ENCODE peak calls at places on chromosomes 12 and 14, in four cellular contexts. F, B, A and Y are unnamed samples.
A peak's percentile ranks its signal among the peaks of the same experiment; 100 is the strongest.

GRCh38 chr12:11765421-11765816 is 115.9 kb downstream of the ETV6 start:
- ATAC-seq in F (no peak), B (no peak), A (no peak), Y (no peak)

GRCh38 chr12:28021704-28022103 is 49.2 kb upstream of the PTHLH start:
- ATAC-seq in F (no peak), B (no peak), A (no peak), Y (no peak)

GRCh38 chr14:20400589-20400964 is 12.7 kb downstream of the TEP1 start:
- ATAC-seq in F (no peak), B (no peak), A (no peak), Y (no peak)

GRCh38 chr14:89549381-89550102 is 132.5 kb upstream of the FOXN3 start:
- ATAC-seq in F (no peak), B (no peak), A (no peak), Y (no peak)

GRCh38 chr12:84136862-84137367 is 775.7 kb downstream of the SLC6A15 start:
- ATAC-seq in F (no peak), B (no peak), A (no peak), Y (peak; percentile 51)

GRCh38 chr14:75547552-75548250 is 25.4 kb downstream of the BATF start:
- ATAC-seq in F (peak; percentile 78), B (no peak), A (no peak), Y (no peak)

GRCh38 chr12:55706840-55707671 is 648 bp downstream of the ITGA7 start:
- ATAC-seq in F (no peak), B (peak; percentile 11), A (no peak), Y (no peak)

GRCh38 chr12:65182012-65182739 is 12.8 kb downstream of the LEMD3 start:
- ATAC-seq in F (no peak), B (no peak), A (no peak), Y (no peak)

GRCh38 chr12:106195638-106196037 is 52.2 kb downstream of the CKAP4 start:
- ATAC-seq in F (peak; percentile 88), B (no peak), A (no peak), Y (no peak)